ENCODE peak calls at places on chromosomes 13 and 19, in ten cellular contexts. E is astrocyte of the spinal cord; G is IMR-90; H is left ventricle myocardium inferior; K is cardiac fibroblast; A is HFF-Myc; I is NB4; W is CD8-positive, alpha-beta T cell; Y is AG09309; S is AG10803. Z is an unnamed sample.

GRCh38 chr13:74573654-74574053 is 439.4 kb upstream of the KLF12 start:
- DNase-seq in Y (no peak), E (no peak), K (peak; percentile 15), S (no peak), I (peak; percentile 25), H (peak; percentile 14), W (no peak), A (no peak), G (no peak), Z (no peak)

GRCh38 chr13:39484506-39485313 is 118.3 kb downstream of the LHFPL6 start:
- DNase-seq in Y (peak; percentile 66), H (no peak), W (no peak), A (no peak), G (peak; percentile 77), K (peak; percentile 68), S (peak; percentile 59), E (peak; percentile 82), I (no peak), Z (no peak)

GRCh38 chr13:28558567-28558966 is 63.6 kb upstream of the FLT1 start:
- DNase-seq in I (no peak), G (no peak), S (no peak), W (no peak), E (no peak), H (peak; percentile 24), K (no peak), Y (no peak), A (no peak), Z (no peak)

GRCh38 chr13:93289047-93289446 is 62.4 kb downstream of the GPC6 start:
- DNase-seq in K (no peak), A (no peak), W (no peak), E (no peak), Y (no peak), S (no peak), I (no peak), H (no peak), G (peak; percentile 8), Z (no peak)

GRCh38 chr13:111278711-111279110 is 41.7 kb upstream of the TEX29 start:
- DNase-seq in G (no peak), W (no peak), I (no peak), E (no peak), Y (no peak), H (no peak), S (no peak), A (no peak), K (no peak), Z (no peak)

GRCh38 chr19:38173324-38174041 is 50.5 kb downstream of the DPF1 start:
- DNase-seq in S (peak; percentile 84), W (no peak), I (no peak), H (peak; percentile 86), K (no peak), Y (peak; percentile 18), G (peak; percentile 36), E (peak; percentile 80), A (no peak), Z (no peak)

GRCh38 chr19:48819366-48819816 is 8.6 kb upstream of the BCAT2 start:
- DNase-seq in W (no peak), S (peak; percentile 97), A (peak; percentile 90), H (peak; percentile 89), I (no peak), G (peak; percentile 79), Y (peak; percentile 80), E (peak; percentile 69), K (peak; percentile 80), Z (peak; percentile 93)

GRCh38 chr19:57269515-57270250 is 10.6 kb upstream of the ZNF460 start:
- DNase-seq in E (peak; percentile 83), G (peak; percentile 96), K (peak; percentile 92), A (peak; percentile 43), I (no peak), S (peak; percentile 84), W (no peak), H (no peak), Y (peak; percentile 79), Z (no peak)

GRCh38 chr13:44346534-44346933 is 27.1 kb upstream of the SERP2 start:
- DNase-seq in I (no peak), W (no peak), E (no peak), G (no peak), A (no peak), H (no peak), Y (no peak), S (no peak), K (no peak), Z (no peak)

GRCh38 chr19:51163257-51163656 is 21.2 kb downstream of the SIGLEC7 start:
- DNase-seq in H (no peak), W (no peak), K (no peak), Y (no peak), S (no peak), G (no peak), E (no peak), I (no peak), A (no peak), Z (no peak)

GRCh38 chr13:83377486-83377885 is 504.8 kb downstream of the SLITRK1 start:
- DNase-seq in A (no peak), E (no peak), G (peak; percentile 72), W (no peak), I (no peak), K (peak; percentile 32), S (no peak), H (no peak), Y (no peak), Z (no peak)

GRCh38 chr19:16030964-16031871 is 45.1 kb upstream of the TPM4 start:
- DNase-seq in E (no peak), I (no peak), A (no peak), G (no peak), W (no peak), Y (no peak), S (no peak), H (no peak), K (no peak), Z (no peak)

GRCh38 chr13:20127263-20127562 is 33.6 kb downstream of the GJA3 start:
- DNase-seq in G (no peak), S (no peak), K (no peak), Y (no peak), I (peak; percentile 84), W (no peak), A (no peak), E (no peak), H (no peak), Z (no peak)
- H3K4me3 ChIP-seq in G (no peak overlapping the region), S (peak overlapping the region; percentile 52), K (peak overlapping the region; percentile 53), Y (peak overlapping the region; percentile 50), I (peak overlapping the region; percentile 59), W (peak overlapping the region; percentile 59), A (peak overlapping the region; percentile 40), E (peak overlapping the region; percentile 42), H (peak overlapping the region; percentile 77), Z (no peak overlapping the region)

GRCh38 chr13:71483733-71484132 is 383.3 kb downstream of the DACH1 start:
- DNase-seq in E (no peak), Y (no peak), K (no peak), I (no peak), W (no peak), H (no peak), G (no peak), A (no peak), S (no peak), Z (no peak)

GRCh38 chr13:71477735-71478134 is 389.3 kb downstream of the DACH1 start:
- DNase-seq in E (peak; percentile 3), I (no peak), A (no peak), S (no peak), H (no peak), K (peak; percentile 20), G (no peak), W (no peak), Y (no peak), Z (no peak)
- TF ChIP-seq CTCF in E (peak; percentile 45), I (peak; percentile 31), A (peak; percentile 21), S (no peak), H (peak; percentile 47), K (peak; percentile 36), G (peak; percentile 4), W (no peak), Y (no peak), Z (no peak)

GRCh38 chr19:35291916-35292315 is at the start of gene MAG:
- DNase-seq in K (no peak), Y (no peak), G (no peak), S (no peak), A (no peak), W (no peak), H (no peak), E (no peak), I (no peak), Z (no peak)
- H3K4me3 ChIP-seq in K (no peak within 1 kb of the TSS), Y (no peak within 1 kb of the TSS), G (no peak within 1 kb of the TSS), S (no peak within 1 kb of the TSS), A (no peak within 1 kb of the TSS), W (no peak within 1 kb of the TSS), H (no peak within 1 kb of the TSS), E (no peak within 1 kb of the TSS), I (no peak within 1 kb of the TSS), Z (no peak within 1 kb of the TSS)

GRCh38 chr13:72341904-72342303 is 385.5 kb downstream of the MZT1 start:
- DNase-seq in K (no peak), W (no peak), H (no peak), G (no peak), S (no peak), I (peak; percentile 15), Y (no peak), E (no peak), A (no peak), Z (no peak)
- TF ChIP-seq CTCF in K (no peak), W (no peak), H (no peak), G (no peak), S (no peak), I (peak; percentile 1), Y (no peak), E (no peak), A (no peak), Z (no peak)

DNA sequence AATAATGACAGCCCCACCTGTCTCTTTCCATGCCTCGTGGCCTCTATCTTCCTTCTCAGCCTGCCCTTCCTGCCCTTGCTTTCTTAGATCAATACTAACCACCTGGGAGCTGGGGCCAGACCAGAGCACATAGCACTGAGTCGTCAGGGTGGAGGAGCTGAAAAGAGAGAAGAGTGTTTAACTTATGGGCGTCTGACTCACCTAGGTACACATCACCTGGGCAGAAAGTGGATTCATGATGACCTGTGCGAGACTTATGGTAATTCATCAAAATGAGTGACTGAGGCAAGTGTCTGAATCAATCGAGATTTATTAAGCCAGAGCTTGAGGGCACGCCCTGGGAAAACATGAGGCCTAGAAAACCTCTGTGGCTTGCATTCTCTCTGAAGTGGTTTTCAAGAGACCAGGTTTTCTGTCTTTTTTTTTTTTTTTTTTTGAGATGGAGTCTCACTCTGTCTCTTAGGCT is 19.2 kb downstream of the CEACAM6 start:
- DNase-seq in S (no peak), I (no peak), E (no peak), Y (no peak), H (no peak), W (peak; percentile 38), K (no peak), A (no peak), G (no peak), Z (no peak)
- H3K4me3 ChIP-seq in S (no peak overlapping the region), I (no peak overlapping the region), E (no peak overlapping the region), Y (no peak overlapping the region), H (no peak overlapping the region), W (peak overlapping the region; percentile 17), K (no peak overlapping the region), A (no peak overlapping the region), G (no peak overlapping the region), Z (no peak overlapping the region)

GRCh38 chr13:40986328-40986856 is 32.7 kb downstream of the ELF1 start:
- DNase-seq in G (peak; percentile 76), E (peak; percentile 66), Y (no peak), A (no peak), K (peak; percentile 51), H (no peak), I (no peak), S (peak; percentile 42), W (no peak), Z (peak; percentile 70)
- TF ChIP-seq CTCF in G (no peak), E (no peak), Y (no peak), A (no peak), K (no peak), H (no peak), I (no peak), S (no peak), W (no peak), Z (no peak)